ENCODE peak calls at places on chromosomes 1 and 21, in six cellular contexts. M, R, A, N, H and V are unnamed samples.

GRCh38 chr1:211959221-211959620 is 76.1 kb downstream of the INTS7 start:
- DNase-seq in M (no peak), R (no peak), H (no peak), N (no peak), A (no peak), V (no peak)

GRCh38 chr1:202815120-202815519 is 4.4 kb downstream of the PCAT6 start:
- DNase-seq in M (no peak), R (no peak), H (no peak), N (no peak), A (no peak), V (no peak)

GRCh38 chr1:151267760-151268159 is 13.2 kb downstream of the PSMD4 start:
- DNase-seq in H (no peak), M (no peak), N (no peak), A (no peak), R (no peak), V (no peak)

GRCh38 chr1:98565951-98566350 is 95.6 kb upstream of the SNX7 start:
- DNase-seq in M (no peak), R (peak; percentile 28), A (no peak), N (no peak), H (no peak), V (no peak)

GRCh38 chr1:162147760-162148159 is 78.3 kb downstream of the NOS1AP start:
- DNase-seq in R (no peak), A (no peak), M (no peak), N (no peak), H (no peak), V (no peak)

GRCh38 chr1:54499097-54500029 is 48.7 kb upstream of the ACOT11 start:
- DNase-seq in R (peak; percentile 69), M (no peak), N (peak; percentile 44), A (no peak), H (no peak), V (no peak)

GRCh38 chr1:166920561-166921475 is 44.8 kb upstream of the TADA1 start:
- DNase-seq in M (no peak), A (no peak), R (peak; percentile 64), H (peak; percentile 38), N (peak; percentile 32), V (no peak)

GRCh38 chr1:82838066-82838465 is 1037.3 kb downstream of the ADGRL2 start:
- DNase-seq in M (no peak), A (no peak), H (no peak), N (no peak), R (no peak), V (no peak)

GRCh38 chr1:244272471-244273261 is 179.0 kb downstream of the ADSS2 start:
- DNase-seq in M (peak; percentile 27), A (peak; percentile 82), N (peak; percentile 65), R (peak; percentile 69), H (peak; percentile 66), V (peak; percentile 90)

GRCh38 chr21:35046223-35046690 is 2.8 kb downstream of the RUNX1 start:
- DNase-seq in N (no peak), R (no peak), A (no peak), M (no peak), H (no peak), V (no peak)

GRCh38 chr1:93839307-93839706 is 39.7 kb downstream of the DNTTIP2 start:
- DNase-seq in A (no peak), N (no peak), M (no peak), H (no peak), R (no peak), V (peak; percentile 51)

GRCh38 chr1:207336559-207337467 is 15.3 kb downstream of the CD55 start:
- DNase-seq in H (no peak), N (no peak), R (no peak), A (no peak), M (no peak), V (peak; percentile 35)

GRCh38 chr21:45971487-45972352 is 9.8 kb upstream of the COL6A1 start:
- DNase-seq in R (peak; percentile 55), A (no peak), H (peak; percentile 88), N (no peak), M (no peak), V (peak; percentile 88)

GRCh38 chr1:204927673-204928641 is 57.3 kb downstream of the NFASC start:
- DNase-seq in H (no peak), A (no peak), M (no peak), N (no peak), R (no peak), V (no peak)

GRCh38 chr1:9024837-9025236 is 1.4 kb downstream of the SLC2A7 start:
- DNase-seq in A (no peak), M (no peak), R (no peak), H (no peak), N (no peak), V (no peak)

GRCh38 chr1:107829083-107829771 is 135.8 kb downstream of the VAV3 start:
- DNase-seq in M (no peak), N (no peak), H (no peak), A (peak; percentile 24), R (no peak), V (no peak)

GRCh38 chr21:44844256-44844655 is 26.4 kb upstream of the SUMO3 start:
- DNase-seq in N (no peak), A (no peak), H (peak; percentile 24), M (no peak), R (no peak), V (no peak)

GRCh38 chr1:180912801-180913616 is at the start of gene KIAA1614:
- DNase-seq in A (no peak), N (no peak), M (no peak), H (peak; percentile 66), R (no peak), V (no peak)

GRCh38 chr1:186682721-186683120 is 2.5 kb upstream of the PTGS2 start:
- DNase-seq in M (no peak), H (no peak), A (no peak), R (no peak), N (no peak), V (peak; percentile 47)

GRCh38 chr1:106975944-106976343 is 80.5 kb upstream of the PRMT6 start:
- DNase-seq in H (no peak), N (no peak), M (no peak), R (no peak), A (no peak), V (no peak)

GRCh38 chr1:188700116-188700515 is 1777.5 kb downstream of the BRINP3 start:
- DNase-seq in R (no peak), H (no peak), M (no peak), A (no peak), N (no peak), V (no peak)

GRCh38 chr1:72366473-72366872 is 84.1 kb upstream of the NEGR1 start:
- DNase-seq in M (no peak), N (no peak), R (no peak), H (no peak), A (peak; percentile 22), V (peak; percentile 2)

GRCh38 chr1:24415910-24416665 is 486 bp downstream of the NIPAL3 start:
- DNase-seq in H (peak; percentile 41), M (no peak), N (no peak), A (no peak), R (no peak), V (no peak)

GRCh38 chr1:116665001-116665400 is 2.5 kb downstream of the IGSF3 start:
- DNase-seq in R (no peak), H (no peak), M (no peak), A (no peak), N (no peak), V (no peak)

GRCh38 chr1:2595812-2596529 is 9.4 kb downstream of the PRXL2B start:
- DNase-seq in A (no peak), M (no peak), N (no peak), R (no peak), H (peak; percentile 32), V (no peak)

GRCh38 chr1:221310180-221310579 is 430.9 kb downstream of the HLX start:
- DNase-seq in A (peak; percentile 62), H (no peak), N (no peak), R (peak; percentile 67), M (no peak), V (no peak)

GRCh38 chr1:183515002-183515689 is 42.8 kb downstream of the SMG7 start:
- DNase-seq in N (no peak), M (no peak), H (no peak), A (no peak), R (no peak), V (peak; percentile 55)

GRCh38 chr1:7583291-7584096 is 187.6 kb upstream of the VAMP3 start:
- DNase-seq in M (no peak), R (no peak), H (peak; percentile 17), N (no peak), A (no peak), V (no peak)